ENCODE peak calls at places on chromosomes 2 and 18, in five cellular contexts. X is neural progenitor cell, Z is stomach, D is upper lobe of right lung, G is coronary artery. V is an unnamed sample.

GRCh38 chr2:205679410-205680009 is 2.8 kb upstream of the NRP2 start:
- DNase-seq in X (no peak), Z (no peak), D (no peak), G (no peak), V (no peak)

GRCh38 chr2:176105727-176106635 is 1.1 kb upstream of the HOXD11 start:
- DNase-seq in X (no peak), Z (no peak), D (no peak), G (no peak), V (no peak)

GRCh38 chr2:6470518-6470917 is 395.2 kb downstream of the CMPK2 start:
- DNase-seq in X (peak), Z (no peak), D (no peak), G (no peak), V (no peak)

GRCh38 chr2:241310917-241311566 is 4.4 kb downstream of the HDLBP start:
- DNase-seq in X (no peak), Z (no peak), D (no peak), G (no peak), V (no peak)

GRCh38 chr2:55862673-55863390 is 60.8 kb downstream of the EFEMP1 start:
- DNase-seq in X (no peak), Z (peak), D (no peak), G (peak), V (peak)

GRCh38 chr2:203869610-203870042 is 2.1 kb downstream of the CTLA4 start:
- DNase-seq in X (no peak), Z (no peak), D (no peak), G (no peak), V (no peak)

GRCh38 chr2:7725132-7725849 is 808.1 kb downstream of the RNF144A start:
- DNase-seq in X (peak), Z (no peak), D (no peak), G (no peak), V (peak)

GRCh38 chr2:46634905-46635304 is 155.5 kb downstream of the TMEM247 start:
- DNase-seq in X (no peak), Z (no peak), D (no peak), G (no peak), V (no peak)

GRCh38 chr2:24220534-24221281 is 45.9 kb downstream of the FAM228A start:
- DNase-seq in X (no peak), Z (no peak), D (no peak), G (no peak), V (no peak)

GRCh38 chr18:8212893-8213805 is 396.1 kb upstream of the RAB12 start:
- DNase-seq in X (no peak), Z (no peak), D (no peak), G (no peak), V (peak)

GRCh38 chr2:230706053-230706498 is 6.6 kb upstream of the CAB39 start:
- DNase-seq in X (no peak), Z (peak), D (no peak), G (no peak), V (no peak)

GRCh38 chr2:241853651-241854341 is 4.9 kb downstream of the PDCD1 start:
- DNase-seq in X (no peak), Z (no peak), D (peak), G (no peak), V (no peak)

GRCh38 chr2:25086070-25086560 is 44.2 kb downstream of the EFR3B start:
- DNase-seq in X (no peak), Z (no peak), D (no peak), G (no peak), V (no peak)

GRCh38 chr2:137705296-137705695 is 259.0 kb upstream of the HNMT start:
- DNase-seq in X (no peak), Z (no peak), D (no peak), G (no peak), V (no peak)
- TF ChIP-seq CTCF in X (no peak), Z (no peak), D (no peak), G (no peak), V (no peak)

DNA sequence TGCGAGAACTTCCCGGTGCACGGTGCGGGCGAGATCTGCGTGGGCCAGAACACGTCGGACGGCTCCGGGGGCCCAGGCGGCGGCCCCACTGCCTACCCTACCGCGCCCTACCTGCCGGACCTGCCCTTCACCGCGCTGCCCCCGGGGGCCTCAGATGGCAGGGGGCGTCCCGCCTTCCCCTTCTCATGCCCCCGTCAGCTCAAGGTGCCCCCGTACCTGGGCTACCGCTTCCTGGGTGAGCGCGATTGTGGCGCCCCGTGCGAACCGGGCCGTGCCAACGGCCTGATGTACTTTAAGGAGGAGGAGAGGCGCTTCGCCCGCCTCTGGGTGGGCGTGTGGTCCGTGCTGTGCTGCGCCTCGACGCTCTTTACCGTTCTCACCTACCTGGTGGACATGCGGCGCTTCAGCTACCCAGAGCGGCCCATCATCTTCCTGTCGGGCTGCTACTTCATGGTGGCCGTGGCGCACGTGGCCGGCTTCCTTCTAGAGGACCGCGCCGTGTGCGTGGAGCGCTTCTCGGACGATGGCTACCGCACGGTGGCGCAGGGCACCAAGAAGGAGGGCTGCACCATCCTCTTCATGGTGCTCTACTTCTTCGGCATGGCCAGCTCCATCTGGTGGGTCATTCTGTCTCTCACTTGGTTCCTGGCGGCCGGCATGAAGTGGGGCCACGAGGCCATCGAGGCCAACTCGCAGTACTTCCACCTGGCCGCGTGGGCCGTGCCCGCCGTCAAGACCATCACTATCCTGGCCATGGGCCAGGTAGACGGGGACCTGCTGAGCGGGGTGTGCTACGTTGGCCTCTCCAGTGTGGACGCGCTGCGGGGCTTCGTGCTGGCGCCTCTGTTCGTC is 1.7 kb downstream of the FZD7 start:
- DNase-seq in X (peak), Z (peak), D (peak), G (peak), V (no peak)
- TF ChIP-seq CTCF in X (peak), Z (peak), D (peak), G (peak), V (peak)

DNA sequence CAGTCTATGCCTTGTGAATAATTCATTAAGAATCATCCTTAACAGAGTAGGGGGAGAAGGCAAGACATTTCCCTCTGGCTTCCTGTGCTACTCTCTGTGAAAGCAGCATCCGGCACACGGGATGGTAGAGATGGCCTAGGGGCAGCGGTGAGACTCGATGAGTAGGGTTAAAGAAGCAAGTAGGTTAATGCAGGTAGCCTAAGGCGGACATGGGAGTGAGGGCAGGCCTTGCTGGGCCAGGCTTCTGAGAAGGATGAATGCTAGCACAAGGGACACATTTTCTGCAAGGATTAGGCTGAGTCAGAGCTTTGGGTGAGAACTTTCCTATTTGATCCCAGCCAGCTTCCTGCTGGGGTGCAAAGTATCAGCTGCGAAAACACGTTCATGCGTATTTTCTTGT is 80.8 kb downstream of the NXPH2 start:
- DNase-seq in X (no peak), Z (no peak), D (no peak), G (no peak), V (no peak)
- TF ChIP-seq CTCF in X (no peak), Z (no peak), D (no peak), G (no peak), V (no peak)

DNA sequence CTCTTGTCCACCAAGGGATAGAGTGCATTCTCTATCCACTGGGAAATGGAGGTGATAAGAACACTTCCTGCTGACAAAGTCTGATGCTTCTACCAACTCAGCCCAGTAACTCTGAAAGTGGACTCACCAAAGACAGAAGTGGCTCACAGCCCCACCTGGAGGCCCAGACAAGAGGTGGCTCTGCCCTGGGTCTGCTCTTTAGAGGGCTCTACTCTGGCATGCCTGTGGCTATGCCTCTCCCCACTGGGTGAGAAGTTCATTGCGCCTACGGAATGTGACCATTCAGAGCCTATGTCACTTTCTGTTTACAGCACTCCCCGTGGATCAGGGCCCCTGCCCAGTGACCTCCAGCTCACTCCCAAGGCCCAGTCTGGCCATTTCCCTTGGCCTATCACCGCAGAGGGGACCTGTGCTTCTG is 13.5 kb upstream of the XDH start:
- DNase-seq in X (no peak), Z (no peak), D (no peak), G (no peak), V (no peak)
- TF ChIP-seq CTCF in X (peak), Z (no peak), D (no peak), G (no peak), V (no peak)

GRCh38 chr2:96359310-96359709 is 23.7 kb downstream of the NCAPH start:
- DNase-seq in X (no peak), Z (no peak), D (no peak), G (no peak), V (no peak)
- TF ChIP-seq CTCF in X (peak), Z (no peak), D (peak), G (no peak), V (peak)

GRCh38 chr2:239002591-239002959 is 154.7 kb downstream of the TWIST2 start:
- DNase-seq in X (no peak), Z (no peak), D (no peak), G (peak), V (no peak)

GRCh38 chr2:239003933-239004636 is 156.2 kb downstream of the TWIST2 start:
- DNase-seq in X (no peak), Z (no peak), D (peak), G (no peak), V (no peak)

GRCh38 chr2:239005586-239005985 is 157.7 kb downstream of the TWIST2 start:
- DNase-seq in X (no peak), Z (no peak), D (peak), G (no peak), V (no peak)

GRCh38 chr2:239001794-239002193 is 153.9 kb downstream of the TWIST2 start:
- DNase-seq in X (no peak), Z (no peak), D (no peak), G (no peak), V (no peak)

GRCh38 chr2:239002960-239003932 is 155.4 kb downstream of the TWIST2 start:
- DNase-seq in X (no peak), Z (no peak), D (peak), G (no peak), V (peak)
- TF ChIP-seq CTCF in X (no peak), Z (no peak), D (no peak), G (no peak), V (peak)

V was measured in astrocyte of the cerebellum.